ENCODE peak calls at places on chromosomes 11 and 22, in four cellular contexts. V is caudate nucleus; F is KG1; O is effector memory CD8-positive, alpha-beta T cell. P is an unnamed sample.

GRCh38 chr11:2207773-2208621 is 36.4 kb upstream of the TH start:
- DNase-seq in F (no peak), V (no peak), O (no peak), P (no peak)

GRCh38 chr11:57644748-57645715 is 4.7 kb downstream of the YPEL4 start:
- DNase-seq in O (peak), V (peak), F (peak), P (peak)

GRCh38 chr11:43573233-43573632 is 107.3 kb upstream of the HSD17B12 start:
- DNase-seq in O (no peak), F (no peak), V (no peak), P (no peak)

GRCh38 chr22:24436553-24436952 is 9.2 kb downstream of the ADORA2A start:
- DNase-seq in V (no peak), F (no peak), O (no peak), P (no peak)

GRCh38 chr11:130850185-130850944 is 65.9 kb downstream of the SNX19 start:
- DNase-seq in O (no peak), F (no peak), V (no peak), P (no peak)

GRCh38 chr11:64661146-64661545 is 61.9 kb downstream of the NRXN2 start:
- DNase-seq in O (no peak), V (no peak), F (no peak), P (no peak)

GRCh38 chr22:23251445-23252093 is 71.3 kb downstream of the BCR start:
- DNase-seq in V (no peak), F (no peak), O (no peak), P (no peak)

GRCh38 chr22:49494555-49494954 is 333.1 kb downstream of the BRD1 start:
- DNase-seq in F (no peak), V (no peak), O (no peak), P (no peak)

GRCh38 chr22:32082331-32082730 is 39.3 kb downstream of the SLC5A1 start:
- DNase-seq in V (no peak), O (no peak), F (no peak), P (no peak)

GRCh38 chr11:56750190-56750589 is 1.7 kb upstream of the OR9G4 start:
- DNase-seq in F (no peak), O (no peak), V (no peak), P (no peak)

GRCh38 chr11:65204143-65204542 is 22.4 kb downstream of the CAPN1 start:
- DNase-seq in V (no peak), O (no peak), F (no peak), P (no peak)

GRCh38 chr11:33899383-33900037 is 7.6 kb upstream of the LMO2 start:
- DNase-seq in O (no peak), V (no peak), F (no peak), P (no peak)

GRCh38 chr11:115286614-115287013 is 217.6 kb downstream of the CADM1 start:
- DNase-seq in F (no peak), O (no peak), V (no peak), P (no peak)

P was measured in stimulated activated CD4-positive, alpha-beta T cell treated with anti-CD3 and anti-CD28 coated beads, TNF-alpha, amount 100 ng/mL, for 48 hours.